ENCODE peak calls at places on chromosomes 3 and 15, in four cellular contexts. One of them, this sample, is unnamed.

GRCh38 chr3:125602752-125603649 is 7.7 kb upstream of the OSBPL11 start:
- DNase-seq in H1: no peak
- DNase-seq in H9: no peak
- DNase-seq in IMR-90: peak; percentile 24
- DNase-seq in this sample: no peak

GRCh38 chr3:48478631-48479555 is 25.1 kb downstream of the SHISA5 start:
- DNase-seq in H1: no peak
- DNase-seq in H9: no peak
- DNase-seq in IMR-90: no peak
- DNase-seq in this sample: no peak

GRCh38 chr15:70856884-70857546 is 3.1 kb upstream of the LARP6 start:
- DNase-seq in H1: no peak
- DNase-seq in H9: no peak
- DNase-seq in IMR-90: peak; percentile 100
- DNase-seq in this sample: peak; percentile 76

GRCh38 chr3:127425505-127426443 is 137.9 kb upstream of the PRR20G start:
- DNase-seq in H1: peak; percentile 39
- DNase-seq in H9: peak; percentile 22
- DNase-seq in IMR-90: no peak
- DNase-seq in this sample: no peak

GRCh38 chr3:124818398-124819150 is 68.6 kb downstream of the ITGB5 start:
- DNase-seq in H1: no peak
- DNase-seq in H9: no peak
- DNase-seq in IMR-90: peak; percentile 97
- DNase-seq in this sample: no peak

GRCh38 chr3:31370681-31371080 is 162.0 kb upstream of the STT3B start:
- DNase-seq in H1: no peak
- DNase-seq in H9: no peak
- DNase-seq in IMR-90: no peak
- DNase-seq in this sample: no peak

GRCh38 chr3:133400006-133400515 is at the start of gene BFSP2:
- DNase-seq in H1: no peak
- DNase-seq in H9: no peak
- DNase-seq in IMR-90: no peak
- DNase-seq in this sample: no peak

GRCh38 chr15:96327155-96327741 is 3.3 kb upstream of the NR2F2 start:
- DNase-seq in H1: no peak
- DNase-seq in H9: peak; percentile 33
- DNase-seq in IMR-90: peak; percentile 93
- DNase-seq in this sample: peak; percentile 82

GRCh38 chr3:103927896-103928295 is 1438.8 kb upstream of the ALCAM start:
- DNase-seq in H1: no peak
- DNase-seq in H9: no peak
- DNase-seq in IMR-90: no peak
- DNase-seq in this sample: no peak

GRCh38 chr3:52181543-52181942 is 16.4 kb upstream of the ALAS1 start:
- DNase-seq in H1: no peak
- DNase-seq in H9: no peak
- DNase-seq in IMR-90: peak; percentile 72
- DNase-seq in this sample: no peak

GRCh38 chr15:57235865-57236264 is 140.4 kb upstream of the CGNL1 start:
- DNase-seq in H1: no peak
- DNase-seq in H9: no peak
- DNase-seq in IMR-90: peak; percentile 86
- DNase-seq in this sample: peak; percentile 61

GRCh38 chr3:53880396-53881345 is 1.3 kb downstream of the ACTR8 start:
- DNase-seq in H1: no peak
- DNase-seq in H9: no peak
- DNase-seq in IMR-90: peak; percentile 42
- DNase-seq in this sample: peak; percentile 73

GRCh38 chr15:82829234-82829633 is 19.8 kb downstream of the WHAMM start:
- DNase-seq in H1: no peak
- DNase-seq in H9: no peak
- DNase-seq in IMR-90: no peak
- DNase-seq in this sample: no peak

GRCh38 chr3:143150979-143151726 is 31.6 kb downstream of the CHST2 start:
- DNase-seq in H1: no peak
- DNase-seq in H9: no peak
- DNase-seq in IMR-90: no peak
- DNase-seq in this sample: no peak

GRCh38 chr15:63514533-63514943 is 10.1 kb downstream of the USP3 start:
- DNase-seq in H1: no peak
- DNase-seq in H9: no peak
- DNase-seq in IMR-90: peak; percentile 88
- DNase-seq in this sample: no peak

GRCh38 chr3:172673210-172673679 is 37.6 kb downstream of the NCEH1 start:
- DNase-seq in H1: peak; percentile 78
- DNase-seq in H9: peak; percentile 78
- DNase-seq in IMR-90: peak; percentile 80
- DNase-seq in this sample: peak; percentile 89

GRCh38 chr3:34183581-34184313 is 385.3 kb downstream of the PDCD6IP start:
- DNase-seq in H1: no peak
- DNase-seq in H9: no peak
- DNase-seq in IMR-90: no peak
- DNase-seq in this sample: no peak

GRCh38 chr3:126476166-126476975 is 680 bp upstream of the ZXDC start:
- DNase-seq in H1: peak; percentile 67
- DNase-seq in H9: peak; percentile 63
- DNase-seq in IMR-90: peak; percentile 25
- DNase-seq in this sample: peak; percentile 64

GRCh38 chr15:90418627-90419026 is 30.6 kb downstream of the IQGAP1 start:
- DNase-seq in H1: no peak
- DNase-seq in H9: no peak
- DNase-seq in IMR-90: no peak
- DNase-seq in this sample: no peak

GRCh38 chr3:196192036-196193001 is 18.9 kb downstream of the ZDHHC19 start:
- DNase-seq in H1: no peak
- DNase-seq in H9: peak; percentile 68
- DNase-seq in IMR-90: no peak
- DNase-seq in this sample: peak; percentile 31

GRCh38 chr15:40959331-40960141 is 6.3 kb downstream of the CHAC1 start:
- DNase-seq in H1: no peak
- DNase-seq in H9: peak; percentile 56
- DNase-seq in IMR-90: no peak
- DNase-seq in this sample: peak; percentile 72

GRCh38 chr15:33425149-33425548 is 114.4 kb downstream of the RYR3 start:
- DNase-seq in H1: no peak
- DNase-seq in H9: no peak
- DNase-seq in IMR-90: peak; percentile 3
- DNase-seq in this sample: peak; percentile 45

GRCh38 chr3:8621141-8621540 is 23.5 kb downstream of the SSUH2 start:
- DNase-seq in H1: no peak
- DNase-seq in H9: no peak
- DNase-seq in IMR-90: no peak
- DNase-seq in this sample: no peak

GRCh38 chr15:51600114-51600513 is 22.5 kb downstream of the DMXL2 start:
- DNase-seq in H1: no peak
- DNase-seq in H9: no peak
- DNase-seq in IMR-90: peak; percentile 43
- DNase-seq in this sample: no peak

GRCh38 chr3:39013921-39014509 is 37.7 kb downstream of the SCN11A start:
- DNase-seq in H1: no peak
- DNase-seq in H9: no peak
- DNase-seq in IMR-90: no peak
- DNase-seq in this sample: no peak

GRCh38 chr3:149647285-149647684 is 10.5 kb downstream of the WWTR1 start:
- DNase-seq in H1: no peak
- DNase-seq in H9: no peak
- DNase-seq in IMR-90: no peak
- DNase-seq in this sample: no peak
- H2BK120ac ChIP-seq in H1: no peak overlapping the region
- H2BK120ac ChIP-seq in H9: no peak overlapping the region
- H2BK120ac ChIP-seq in IMR-90: no peak overlapping the region
- H2BK120ac ChIP-seq in this sample: no peak overlapping the region

GRCh38 chr3:10085738-10086137 is 22.3 kb downstream of the FANCD2OS start:
- DNase-seq in H1: no peak
- DNase-seq in H9: no peak
- DNase-seq in IMR-90: no peak
- DNase-seq in this sample: no peak
- H3K56ac ChIP-seq in H1: no peak overlapping the region
- H3K56ac ChIP-seq in H9: no peak overlapping the region
- H3K56ac ChIP-seq in IMR-90: no peak overlapping the region
- H3K56ac ChIP-seq in this sample: no peak overlapping the region

DNA sequence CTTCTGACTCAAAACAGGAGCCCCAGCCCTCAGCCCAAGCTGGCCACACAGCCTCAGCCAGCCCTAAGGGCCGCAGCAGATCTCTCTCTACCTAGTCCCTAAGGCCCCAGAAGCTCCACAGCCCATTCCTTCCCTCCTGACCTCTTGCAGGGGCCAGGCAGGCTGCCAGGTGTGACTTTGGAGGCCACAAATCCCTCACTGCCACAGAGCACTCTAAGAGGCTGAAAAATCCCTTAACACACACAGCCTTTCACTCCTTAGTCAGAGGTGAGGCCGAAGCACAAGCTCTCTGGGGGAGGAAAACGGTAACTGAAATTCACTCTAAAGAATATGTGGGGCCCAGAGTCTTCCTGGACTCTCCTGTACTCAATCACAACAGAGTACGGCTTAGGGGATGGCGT is 23.3 kb downstream of the LRRC2 start:
- DNase-seq in H1: no peak
- DNase-seq in H9: no peak
- DNase-seq in IMR-90: no peak
- DNase-seq in this sample: no peak
- H2BK120ac ChIP-seq in H1: no peak overlapping the region
- H2BK120ac ChIP-seq in H9: no peak overlapping the region
- H2BK120ac ChIP-seq in IMR-90: peak overlapping the region; percentile 98
- H2BK120ac ChIP-seq in this sample: no peak overlapping the region

DNA sequence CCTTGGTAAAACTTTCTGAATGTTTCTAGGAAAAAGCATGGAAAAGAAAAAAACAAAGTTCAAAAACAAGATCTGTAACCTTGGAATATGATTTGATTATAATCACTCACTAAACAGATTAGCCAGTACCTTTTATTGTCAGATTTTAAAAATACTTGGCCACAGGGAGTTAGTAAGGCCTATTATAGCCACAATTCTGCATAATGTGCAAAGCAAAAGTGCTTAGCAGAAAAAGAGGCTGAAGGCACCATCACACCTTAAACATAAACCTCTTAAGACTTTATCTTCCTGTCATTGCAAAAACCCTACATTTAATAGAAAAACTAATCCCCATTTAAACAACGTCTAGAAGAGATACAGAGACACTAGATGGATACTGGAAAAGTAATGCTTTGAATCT is 41.8 kb downstream of the CHSY1 start:
- DNase-seq in H1: no peak
- DNase-seq in H9: no peak
- DNase-seq in IMR-90: no peak
- DNase-seq in this sample: no peak
- H3K56ac ChIP-seq in H1: no peak overlapping the region
- H3K56ac ChIP-seq in H9: no peak overlapping the region
- H3K56ac ChIP-seq in IMR-90: no peak overlapping the region
- H3K56ac ChIP-seq in this sample: no peak overlapping the region